ENCODE peak calls at places on chromosomes 11 and 22, in nine cellular contexts. L is right lobe of liver; O is astrocyte of the spinal cord; N is T-cell; Q is NCI-H1092 treated with DMSO at 0.1 percent for 48 hours; W is activated effector memory CD4-positive, alpha-beta T cell treated with anti-CD3 and anti-CD28 coated beads, Interleukin-2, amount 50 U/mL, for 16 hours; U is stimulated activated effector memory CD8-positive, alpha-beta T cell treated with anti-CD3 and anti-CD28 coated beads, Interleukin-12 subunit alpha, Interleukin-12 subunit beta, amount 100 ng/mL, for 72 hours; Z is iris pigment epithelial cell; S is GM13977. F is an unnamed sample.
A peak's percentile ranks its signal among the peaks of the same experiment; 100 is the strongest.

GRCh38 chr11:43975631-43976030 is 33.2 kb downstream of the C11orf96 start:
- DNase-seq in L (no peak), O (no peak), N (no peak), Q (no peak), W (no peak), U (no peak), Z (no peak), S (no peak), F (no peak)

GRCh38 chr22:39351689-39352214 is 2.0 kb downstream of the SYNGR1 start:
- DNase-seq in L (no peak), O (peak; percentile 79), N (no peak), Q (no peak), W (no peak), U (no peak), Z (peak; percentile 44), S (peak; percentile 20), F (peak; percentile 41)

GRCh38 chr11:72189448-72190250 is 2.3 kb upstream of the FOLR1 start:
- DNase-seq in L (no peak), O (no peak), N (no peak), Q (peak; percentile 89), W (no peak), U (no peak), Z (no peak), S (no peak), F (peak; percentile 50)

GRCh38 chr11:1050581-1051355 is 14.2 kb upstream of the MUC6 start:
- DNase-seq in L (peak; percentile 77), O (peak; percentile 32), N (peak; percentile 56), Q (peak; percentile 74), W (peak; percentile 89), U (peak; percentile 81), Z (peak; percentile 51), S (peak; percentile 95), F (peak; percentile 39)

GRCh38 chr11:132639986-132640385 is 892.3 kb downstream of the OPCML start:
- DNase-seq in L (no peak), O (no peak), N (no peak), Q (no peak), W (no peak), U (no peak), Z (no peak), S (no peak), F (no peak)

GRCh38 chr11:58594826-58595225 is 16.0 kb downstream of the ZFP91 start:
- DNase-seq in L (no peak), O (no peak), N (no peak), Q (no peak), W (no peak), U (no peak), Z (no peak), S (no peak), F (no peak)

GRCh38 chr11:68438658-68439259 is 21.8 kb upstream of the PPP6R3 start:
- DNase-seq in L (no peak), O (no peak), N (no peak), Q (no peak), W (no peak), U (no peak), Z (no peak), S (no peak), F (no peak)

GRCh38 chr11:130872961-130873360 is 43.3 kb downstream of the SNX19 start:
- DNase-seq in L (no peak), O (peak; percentile 83), N (no peak), Q (no peak), W (no peak), U (no peak), Z (peak; percentile 65), S (no peak), F (peak; percentile 90)

GRCh38 chr11:69120096-69120875 is 35.4 kb upstream of the SMIM38 start:
- DNase-seq in L (no peak), O (no peak), N (no peak), Q (no peak), W (no peak), U (no peak), Z (no peak), S (no peak), F (no peak)

GRCh38 chr22:44068422-44069191 is 44.5 kb downstream of the PARVB start:
- DNase-seq in L (no peak), O (no peak), N (no peak), Q (no peak), W (no peak), U (no peak), Z (no peak), S (peak; percentile 75), F (no peak)

GRCh38 chr11:3627291-3627690 is 14.5 kb downstream of the ART5 start:
- DNase-seq in L (no peak), O (peak; percentile 16), N (no peak), Q (no peak), W (no peak), U (no peak), Z (peak; percentile 59), S (no peak), F (peak; percentile 96)

GRCh38 chr22:44975444-44976262 is 34.2 kb downstream of the PHF21B start:
- DNase-seq in L (peak; percentile 47), O (peak; percentile 72), N (peak; percentile 36), Q (no peak), W (peak; percentile 79), U (peak; percentile 87), Z (peak; percentile 70), S (peak; percentile 91), F (peak; percentile 55)

GRCh38 chr22:42151924-42152635 is 21.5 kb upstream of the CYP2D6 start:
- DNase-seq in L (no peak), O (no peak), N (no peak), Q (no peak), W (no peak), U (no peak), Z (no peak), S (no peak), F (no peak)

GRCh38 chr11:120169981-120170698 is 32.2 kb upstream of the TRIM29 start:
- DNase-seq in L (no peak), O (no peak), N (no peak), Q (no peak), W (no peak), U (peak; percentile 44), Z (no peak), S (peak; percentile 7), F (no peak)

GRCh38 chr11:131534031-131534430 is 163.6 kb downstream of the NTM start:
- DNase-seq in L (no peak), O (no peak), N (no peak), Q (no peak), W (no peak), U (no peak), Z (no peak), S (no peak), F (no peak)

GRCh38 chr11:69193151-69193550 is 37.4 kb downstream of the SMIM38 start:
- DNase-seq in L (no peak), O (no peak), N (no peak), Q (no peak), W (no peak), U (no peak), Z (no peak), S (no peak), F (no peak)

GRCh38 chr11:36253238-36253637 is 36.0 kb downstream of the COMMD9 start:
- DNase-seq in L (no peak), O (no peak), N (no peak), Q (no peak), W (no peak), U (no peak), Z (no peak), S (no peak), F (no peak)

GRCh38 chr11:114447892-114448291 is 8.6 kb downstream of the REXO2 start:
- DNase-seq in L (no peak), O (peak; percentile 58), N (no peak), Q (no peak), W (no peak), U (no peak), Z (peak; percentile 38), S (no peak), F (peak; percentile 32)

GRCh38 chr11:43823316-43823715 is 57.3 kb upstream of the ALKBH3 start:
- DNase-seq in L (no peak), O (no peak), N (no peak), Q (no peak), W (no peak), U (no peak), Z (no peak), S (no peak), F (no peak)

GRCh38 chr11:66317322-66317765 is 500 bp upstream of the CD248 start:
- DNase-seq in L (no peak), O (no peak), N (peak; percentile 52), Q (no peak), W (no peak), U (peak; percentile 66), Z (peak; percentile 66), S (no peak), F (no peak)

GRCh38 chr11:77559686-77560425 is 29.9 kb upstream of the AQP11 start:
- DNase-seq in L (no peak), O (peak; percentile 59), N (no peak), Q (no peak), W (no peak), U (no peak), Z (peak; percentile 97), S (no peak), F (peak; percentile 86)

GRCh38 chr22:39967103-39967829 is 7.1 kb downstream of the TMA7B start:
- DNase-seq in L (peak; percentile 53), O (peak; percentile 78), N (no peak), Q (no peak), W (no peak), U (no peak), Z (peak; percentile 82), S (no peak), F (peak; percentile 50)

GRCh38 chr11:61949169-61950034 is 749 bp upstream of the BEST1 start:
- DNase-seq in L (peak; percentile 43), O (peak; percentile 91), N (no peak), Q (peak; percentile 84), W (no peak), U (no peak), Z (peak; percentile 94), S (no peak), F (no peak)

GRCh38 chr11:78564037-78564888 is 10.4 kb downstream of the NARS2 start:
- DNase-seq in L (no peak), O (peak; percentile 74), N (no peak), Q (peak; percentile 63), W (no peak), U (peak; percentile 58), Z (peak; percentile 71), S (no peak), F (peak; percentile 62)

GRCh38 chr11:33658195-33658900 is 42.3 kb downstream of the C11orf91 start:
- DNase-seq in L (no peak), O (no peak), N (no peak), Q (no peak), W (no peak), U (no peak), Z (no peak), S (no peak), F (no peak)

GRCh38 chr11:4019891-4020290 is 74.7 kb upstream of the RRM1 start:
- DNase-seq in L (no peak), O (no peak), N (no peak), Q (no peak), W (no peak), U (no peak), Z (no peak), S (no peak), F (no peak)

GRCh38 chr22:35424761-35425160 is 24.8 kb downstream of the MCM5 start:
- DNase-seq in L (no peak), O (no peak), N (no peak), Q (no peak), W (no peak), U (no peak), Z (no peak), S (no peak), F (no peak)

GRCh38 chr22:37818397-37819099 is 4.6 kb upstream of the GALR3 start:
- DNase-seq in L (peak; percentile 75), O (peak; percentile 49), N (peak; percentile 59), Q (peak; percentile 48), W (peak; percentile 87), U (peak; percentile 78), Z (peak; percentile 63), S (peak; percentile 90), F (no peak)

GRCh38 chr11:11842426-11843008 is 745 bp downstream of the USP47 start:
- DNase-seq in L (no peak), O (peak; percentile 86), N (peak; percentile 54), Q (peak; percentile 66), W (peak; percentile 83), U (no peak), Z (peak; percentile 88), S (peak; percentile 71), F (peak; percentile 84)

GRCh38 chr11:71543866-71544265 is 4.4 kb upstream of the KRTAP5-9 start:
- DNase-seq in L (no peak), O (no peak), N (no peak), Q (no peak), W (no peak), U (no peak), Z (no peak), S (no peak), F (no peak)

F was measured in renal cortical epithelial cell.